ENCODE peak calls at places on chromosomes 5 and 9, in seven cellular contexts. One of them, this sample, is unnamed.

GRCh38 chr5:115459844-115460243 is 84.7 kb downstream of the FEM1C start:
- DNase-seq in A549: no peak
- DNase-seq in CD4-positive, alpha-beta memory T cell: no peak
- DNase-seq in fibroblast of lung: peak; percentile 88
- DNase-seq in sigmoid colon: no peak
- DNase-seq in neuronal stem cell: no peak
- DNase-seq in CD8-positive, alpha-beta memory T cell: no peak
- DNase-seq in this sample: no peak

GRCh38 chr5:54912021-54912420 is 73.4 kb downstream of the ESM1 start:
- DNase-seq in CD4-positive, alpha-beta memory T cell: no peak
- DNase-seq in CD8-positive, alpha-beta memory T cell: no peak
- DNase-seq in sigmoid colon: no peak
- DNase-seq in neuronal stem cell: no peak
- DNase-seq in fibroblast of lung: no peak
- DNase-seq in A549: no peak
- DNase-seq in this sample: no peak

GRCh38 chr9:72872718-72873117 is 80.1 kb downstream of the ALDH1A1 start:
- DNase-seq in CD8-positive, alpha-beta memory T cell: no peak
- DNase-seq in sigmoid colon: no peak
- DNase-seq in neuronal stem cell: no peak
- DNase-seq in A549: no peak
- DNase-seq in CD4-positive, alpha-beta memory T cell: no peak
- DNase-seq in fibroblast of lung: no peak
- DNase-seq in this sample: no peak

GRCh38 chr5:154714271-154714986 is 40.7 kb upstream of the LARP1 start:
- DNase-seq in sigmoid colon: no peak
- DNase-seq in neuronal stem cell: no peak
- DNase-seq in CD8-positive, alpha-beta memory T cell: no peak
- DNase-seq in CD4-positive, alpha-beta memory T cell: no peak
- DNase-seq in fibroblast of lung: peak; percentile 47
- DNase-seq in A549: no peak
- DNase-seq in this sample: peak; percentile 74

GRCh38 chr5:65190328-65191053 is 291.2 kb downstream of the ADAMTS6 start:
- DNase-seq in sigmoid colon: no peak
- DNase-seq in CD8-positive, alpha-beta memory T cell: no peak
- DNase-seq in A549: no peak
- DNase-seq in fibroblast of lung: peak; percentile 99
- DNase-seq in CD4-positive, alpha-beta memory T cell: no peak
- DNase-seq in neuronal stem cell: no peak
- DNase-seq in this sample: peak; percentile 64

GRCh38 chr5:89303033-89303480 is 420.1 kb upstream of the MEF2C start:
- DNase-seq in CD8-positive, alpha-beta memory T cell: no peak
- DNase-seq in neuronal stem cell: no peak
- DNase-seq in sigmoid colon: no peak
- DNase-seq in A549: no peak
- DNase-seq in CD4-positive, alpha-beta memory T cell: no peak
- DNase-seq in fibroblast of lung: no peak
- DNase-seq in this sample: no peak

GRCh38 chr5:157447246-157447645 is 12.8 kb upstream of the NIPAL4 start:
- DNase-seq in CD8-positive, alpha-beta memory T cell: no peak
- DNase-seq in fibroblast of lung: no peak
- DNase-seq in CD4-positive, alpha-beta memory T cell: no peak
- DNase-seq in A549: no peak
- DNase-seq in sigmoid colon: no peak
- DNase-seq in neuronal stem cell: no peak
- DNase-seq in this sample: no peak

GRCh38 chr5:123810253-123810652 is 298.3 kb downstream of the CSNK1G3 start:
- DNase-seq in CD8-positive, alpha-beta memory T cell: no peak
- DNase-seq in fibroblast of lung: no peak
- DNase-seq in A549: no peak
- DNase-seq in neuronal stem cell: no peak
- DNase-seq in sigmoid colon: no peak
- DNase-seq in CD4-positive, alpha-beta memory T cell: no peak
- DNase-seq in this sample: no peak

GRCh38 chr5:109823597-109823996 is 133.9 kb downstream of the MAN2A1 start:
- DNase-seq in fibroblast of lung: peak; percentile 55
- DNase-seq in sigmoid colon: no peak
- DNase-seq in A549: peak; percentile 6
- DNase-seq in CD4-positive, alpha-beta memory T cell: no peak
- DNase-seq in CD8-positive, alpha-beta memory T cell: no peak
- DNase-seq in neuronal stem cell: no peak
- DNase-seq in this sample: peak; percentile 35

GRCh38 chr5:149700347-149700746 is 29.8 kb upstream of the PPARGC1B start:
- DNase-seq in fibroblast of lung: no peak
- DNase-seq in CD4-positive, alpha-beta memory T cell: no peak
- DNase-seq in sigmoid colon: no peak
- DNase-seq in neuronal stem cell: no peak
- DNase-seq in A549: no peak
- DNase-seq in CD8-positive, alpha-beta memory T cell: no peak
- DNase-seq in this sample: peak; percentile 39

GRCh38 chr5:165325201-165325600 is 1819.8 kb downstream of the MAT2B start:
- DNase-seq in sigmoid colon: no peak
- DNase-seq in A549: no peak
- DNase-seq in CD4-positive, alpha-beta memory T cell: no peak
- DNase-seq in CD8-positive, alpha-beta memory T cell: no peak
- DNase-seq in neuronal stem cell: no peak
- DNase-seq in fibroblast of lung: peak; percentile 77
- DNase-seq in this sample: no peak

GRCh38 chr9:93133641-93134017 is 422 bp downstream of the NINJ1 start:
- DNase-seq in fibroblast of lung: peak; percentile 89
- DNase-seq in CD4-positive, alpha-beta memory T cell: peak; percentile 41
- DNase-seq in neuronal stem cell: peak; percentile 59
- DNase-seq in sigmoid colon: peak; percentile 95
- DNase-seq in A549: peak; percentile 68
- DNase-seq in CD8-positive, alpha-beta memory T cell: peak; percentile 81
- DNase-seq in this sample: peak; percentile 81

GRCh38 chr5:7848296-7848695 is 2.6 kb downstream of the CFAP90 start:
- DNase-seq in CD4-positive, alpha-beta memory T cell: no peak
- DNase-seq in CD8-positive, alpha-beta memory T cell: no peak
- DNase-seq in neuronal stem cell: no peak
- DNase-seq in sigmoid colon: no peak
- DNase-seq in fibroblast of lung: no peak
- DNase-seq in A549: no peak
- DNase-seq in this sample: no peak

GRCh38 chr9:135965124-135965756 is 4.1 kb upstream of the UBAC1 start:
- DNase-seq in CD4-positive, alpha-beta memory T cell: no peak
- DNase-seq in sigmoid colon: no peak
- DNase-seq in neuronal stem cell: no peak
- DNase-seq in fibroblast of lung: no peak
- DNase-seq in A549: no peak
- DNase-seq in CD8-positive, alpha-beta memory T cell: no peak
- DNase-seq in this sample: no peak

GRCh38 chr5:56840597-56840996 is 25.2 kb downstream of the MAP3K1 start:
- DNase-seq in A549: no peak
- DNase-seq in CD8-positive, alpha-beta memory T cell: no peak
- DNase-seq in fibroblast of lung: no peak
- DNase-seq in neuronal stem cell: no peak
- DNase-seq in CD4-positive, alpha-beta memory T cell: no peak
- DNase-seq in sigmoid colon: no peak
- DNase-seq in this sample: no peak
- H3K4me1 ChIP-seq in A549: peaks cover 19% of the 10 kb centered on the region
- H3K4me1 ChIP-seq in CD8-positive, alpha-beta memory T cell: peaks cover 71% of the 10 kb centered on the region
- H3K4me1 ChIP-seq in fibroblast of lung: peaks cover 3% of the 10 kb centered on the region
- H3K4me1 ChIP-seq in neuronal stem cell: peaks cover 7% of the 10 kb centered on the region
- H3K4me1 ChIP-seq in CD4-positive, alpha-beta memory T cell: peaks cover 98% of the 10 kb centered on the region
- H3K4me1 ChIP-seq in sigmoid colon: no peaks in the 10 kb centered on the region
- H3K4me1 ChIP-seq in this sample: peaks cover 33% of the 10 kb centered on the region

DNA sequence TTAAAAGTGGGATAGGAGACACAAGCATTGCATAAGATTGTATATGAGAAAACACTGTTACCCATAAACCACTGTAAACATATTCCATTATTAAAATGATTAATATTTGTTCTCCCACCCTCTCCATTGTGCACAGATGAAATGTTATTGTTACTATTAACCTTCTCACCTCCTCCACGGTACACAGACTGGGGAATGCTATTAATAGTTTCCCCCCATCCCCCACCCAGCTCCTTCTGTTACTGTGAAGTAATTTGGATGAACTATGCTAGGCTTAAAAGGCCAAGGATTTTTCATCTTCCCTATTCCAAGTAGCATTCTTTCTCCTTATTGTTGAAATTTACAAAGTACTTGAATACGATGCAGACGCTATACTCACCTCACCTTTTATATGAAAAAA is 91.4 kb downstream of the JAKMIP2 start:
- DNase-seq in CD8-positive, alpha-beta memory T cell: no peak
- DNase-seq in sigmoid colon: no peak
- DNase-seq in A549: no peak
- DNase-seq in neuronal stem cell: no peak
- DNase-seq in CD4-positive, alpha-beta memory T cell: no peak
- DNase-seq in fibroblast of lung: no peak
- DNase-seq in this sample: no peak
- H3K4me3 ChIP-seq in CD8-positive, alpha-beta memory T cell: no peak overlapping the region
- H3K4me3 ChIP-seq in sigmoid colon: no peak overlapping the region
- H3K4me3 ChIP-seq in A549: no peak overlapping the region
- H3K4me3 ChIP-seq in neuronal stem cell: no peak overlapping the region
- H3K4me3 ChIP-seq in CD4-positive, alpha-beta memory T cell: no peak overlapping the region
- H3K4me3 ChIP-seq in fibroblast of lung: no peak overlapping the region
- H3K4me3 ChIP-seq in this sample: no peak overlapping the region

GRCh38 chr5:74863726-74864125 is 2.5 kb downstream of the FAM169A start:
- DNase-seq in CD4-positive, alpha-beta memory T cell: no peak
- DNase-seq in CD8-positive, alpha-beta memory T cell: no peak
- DNase-seq in fibroblast of lung: no peak
- DNase-seq in A549: no peak
- DNase-seq in neuronal stem cell: no peak
- DNase-seq in sigmoid colon: no peak
- DNase-seq in this sample: no peak

GRCh38 chr5:74865799-74866652 is at the start of gene FAM169A:
- DNase-seq in sigmoid colon: no peak
- DNase-seq in neuronal stem cell: peak; percentile 59
- DNase-seq in CD8-positive, alpha-beta memory T cell: peak; percentile 66
- DNase-seq in fibroblast of lung: peak; percentile 52
- DNase-seq in A549: peak; percentile 55
- DNase-seq in CD4-positive, alpha-beta memory T cell: peak; percentile 65
- DNase-seq in this sample: peak; percentile 57

GRCh38 chr5:74864823-74865222 is 1.4 kb downstream of the FAM169A start:
- DNase-seq in sigmoid colon: no peak
- DNase-seq in neuronal stem cell: no peak
- DNase-seq in CD4-positive, alpha-beta memory T cell: no peak
- DNase-seq in CD8-positive, alpha-beta memory T cell: no peak
- DNase-seq in A549: no peak
- DNase-seq in fibroblast of lung: no peak
- DNase-seq in this sample: no peak

GRCh38 chr5:74865293-74865798 is 841 bp downstream of the FAM169A start:
- DNase-seq in fibroblast of lung: no peak
- DNase-seq in sigmoid colon: no peak
- DNase-seq in A549: no peak
- DNase-seq in CD4-positive, alpha-beta memory T cell: no peak
- DNase-seq in neuronal stem cell: no peak
- DNase-seq in CD8-positive, alpha-beta memory T cell: no peak
- DNase-seq in this sample: no peak

DNA sequence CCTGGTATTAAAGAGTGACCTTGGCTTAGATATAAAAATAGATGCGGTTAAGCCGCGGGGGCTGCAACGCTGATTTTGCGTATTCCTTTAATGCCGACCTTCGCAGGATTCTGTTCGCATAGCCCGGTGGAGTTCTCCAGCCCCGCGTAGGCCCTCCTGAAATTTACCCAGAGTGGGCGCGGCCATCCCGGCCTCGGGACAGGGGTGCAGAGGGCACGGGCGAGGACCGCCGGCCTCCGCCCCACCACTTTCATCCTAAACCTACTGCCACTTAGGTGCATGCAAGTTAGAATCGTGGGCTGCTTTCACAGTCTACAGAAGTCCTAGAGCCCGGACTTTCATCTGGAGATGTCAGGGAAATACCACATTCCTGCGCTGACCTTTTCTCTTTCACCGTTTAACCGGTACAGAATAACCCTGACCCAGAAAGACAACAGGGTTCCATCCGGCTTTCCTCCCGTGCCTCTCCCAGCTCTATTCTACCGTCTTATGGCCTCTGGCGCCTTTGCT is 521 bp upstream of the FAM169A start:
- DNase-seq in sigmoid colon: no peak
- DNase-seq in CD4-positive, alpha-beta memory T cell: no peak
- DNase-seq in A549: peak; percentile 28
- DNase-seq in neuronal stem cell: peak; percentile 55
- DNase-seq in fibroblast of lung: peak; percentile 8
- DNase-seq in CD8-positive, alpha-beta memory T cell: no peak
- DNase-seq in this sample: no peak
- H3K4me1 ChIP-seq in sigmoid colon: no peaks in the 10 kb centered on the region
- H3K4me1 ChIP-seq in CD4-positive, alpha-beta memory T cell: peaks cover 14% of the 10 kb centered on the region
- H3K4me1 ChIP-seq in A549: peaks cover 5% of the 10 kb centered on the region
- H3K4me1 ChIP-seq in neuronal stem cell: peaks cover 7% of the 10 kb centered on the region
- H3K4me1 ChIP-seq in fibroblast of lung: no peaks in the 10 kb centered on the region
- H3K4me1 ChIP-seq in CD8-positive, alpha-beta memory T cell: peaks cover 34% of the 10 kb centered on the region
- H3K4me1 ChIP-seq in this sample: peaks cover 22% of the 10 kb centered on the region

GRCh38 chr5:32123889-32124676 is 50.0 kb downstream of the GOLPH3 start:
- DNase-seq in fibroblast of lung: no peak
- DNase-seq in A549: no peak
- DNase-seq in neuronal stem cell: no peak
- DNase-seq in sigmoid colon: no peak
- DNase-seq in CD8-positive, alpha-beta memory T cell: no peak
- DNase-seq in CD4-positive, alpha-beta memory T cell: no peak
- DNase-seq in this sample: no peak
- H3K4me3 ChIP-seq in fibroblast of lung: no peak overlapping the region
- H3K4me3 ChIP-seq in A549: no peak overlapping the region
- H3K4me3 ChIP-seq in neuronal stem cell: no peak overlapping the region
- H3K4me3 ChIP-seq in sigmoid colon: no peak overlapping the region
- H3K4me3 ChIP-seq in CD8-positive, alpha-beta memory T cell: no peak overlapping the region
- H3K4me3 ChIP-seq in CD4-positive, alpha-beta memory T cell: no peak overlapping the region
- H3K4me3 ChIP-seq in this sample: no peak overlapping the region

GRCh38 chr9:134388976-134389375 is 62.7 kb downstream of the RXRA start:
- DNase-seq in neuronal stem cell: no peak
- DNase-seq in A549: no peak
- DNase-seq in CD4-positive, alpha-beta memory T cell: no peak
- DNase-seq in sigmoid colon: no peak
- DNase-seq in CD8-positive, alpha-beta memory T cell: no peak
- DNase-seq in fibroblast of lung: no peak
- DNase-seq in this sample: no peak
- H3K4me1 ChIP-seq in neuronal stem cell: peaks cover 12% of the 10 kb centered on the region
- H3K4me1 ChIP-seq in A549: peaks cover 42% of the 10 kb centered on the region
- H3K4me1 ChIP-seq in CD4-positive, alpha-beta memory T cell: peaks cover 43% of the 10 kb centered on the region
- H3K4me1 ChIP-seq in sigmoid colon: no peaks in the 10 kb centered on the region
- H3K4me1 ChIP-seq in CD8-positive, alpha-beta memory T cell: peaks cover 43% of the 10 kb centered on the region
- H3K4me1 ChIP-seq in fibroblast of lung: no peaks in the 10 kb centered on the region
- H3K4me1 ChIP-seq in this sample: peaks cover 6% of the 10 kb centered on the region

GRCh38 chr9:114804504-114804903 is 1.3 kb downstream of the TNFSF15 start:
- DNase-seq in sigmoid colon: no peak
- DNase-seq in CD8-positive, alpha-beta memory T cell: no peak
- DNase-seq in A549: no peak
- DNase-seq in fibroblast of lung: peak; percentile 84
- DNase-seq in CD4-positive, alpha-beta memory T cell: no peak
- DNase-seq in neuronal stem cell: no peak
- DNase-seq in this sample: peak; percentile 46
- H3K4me3 ChIP-seq in sigmoid colon: peak overlapping the region; percentile 33
- H3K4me3 ChIP-seq in CD8-positive, alpha-beta memory T cell: no peak overlapping the region
- H3K4me3 ChIP-seq in A549: peak overlapping the region; percentile 22
- H3K4me3 ChIP-seq in fibroblast of lung: no peak overlapping the region
- H3K4me3 ChIP-seq in CD4-positive, alpha-beta memory T cell: no peak overlapping the region
- H3K4me3 ChIP-seq in neuronal stem cell: no peak overlapping the region
- H3K4me3 ChIP-seq in this sample: no peak overlapping the region

This sample was measured in SJSA1.